ENCODE peak calls at places on chromosomes 6 and 20, in four cellular contexts. J is IMR-90, Y is GM06990, D is HCT116. I is an unnamed sample.

GRCh38 chr6:127518212-127518709 is 874 bp downstream of the MTCL3 start:
- DNase-seq in J (no peak), Y (no peak), D (no peak), I (no peak)

GRCh38 chr20:41204304-41205265 is 67.2 kb downstream of the PLCG1 start:
- DNase-seq in J (no peak), Y (no peak), D (no peak), I (no peak)

GRCh38 chr20:13493143-13493542 is 145.6 kb downstream of the TASP1 start:
- DNase-seq in J (no peak), Y (no peak), D (no peak), I (no peak)

GRCh38 chr6:139990865-139991264 is 616.4 kb upstream of the CITED2 start:
- DNase-seq in J (peak), Y (no peak), D (no peak), I (no peak)

GRCh38 chr6:2843138-2843740 is 1.6 kb upstream of the SERPINB1 start:
- DNase-seq in J (no peak), Y (no peak), D (no peak), I (no peak)

GRCh38 chr6:1842334-1842733 is 232.6 kb downstream of the FOXC1 start:
- DNase-seq in J (no peak), Y (no peak), D (no peak), I (no peak)

GRCh38 chr20:35741892-35742740 is at the start of gene RBM39:
- DNase-seq in J (peak), Y (peak), D (peak), I (peak)

GRCh38 chr6:47262226-47262625 is 47.5 kb downstream of the TNFRSF21 start:
- DNase-seq in J (no peak), Y (no peak), D (no peak), I (no peak)

GRCh38 chr6:52904562-52905279 is 4.8 kb downstream of the GSTA3 start:
- DNase-seq in J (no peak), Y (peak), D (no peak), I (no peak)

DNA sequence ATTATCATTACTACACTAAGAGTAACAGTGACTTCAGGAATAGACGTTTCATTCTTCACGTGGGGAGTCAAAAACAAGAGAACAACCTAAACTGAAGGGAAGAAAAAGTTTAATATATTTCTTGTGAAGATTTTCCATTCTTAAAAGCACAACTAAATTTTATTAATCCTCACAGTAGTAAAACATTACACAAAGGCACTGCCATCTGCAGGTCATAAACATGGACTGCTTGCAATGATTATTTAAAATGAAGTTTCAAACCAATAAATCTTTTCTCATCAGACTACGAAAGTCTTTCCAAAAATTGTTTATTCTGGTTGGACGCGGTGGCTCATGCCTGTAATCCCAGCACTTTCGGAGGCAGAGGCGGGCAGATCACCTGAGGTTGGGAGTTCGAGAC is 2.6 kb downstream of the NCOA5 start:
- DNase-seq in J (peak), Y (no peak), D (no peak), I (no peak)
- TF ChIP-seq CTCF in J (peak), Y (peak), D (peak), I (peak)

DNA sequence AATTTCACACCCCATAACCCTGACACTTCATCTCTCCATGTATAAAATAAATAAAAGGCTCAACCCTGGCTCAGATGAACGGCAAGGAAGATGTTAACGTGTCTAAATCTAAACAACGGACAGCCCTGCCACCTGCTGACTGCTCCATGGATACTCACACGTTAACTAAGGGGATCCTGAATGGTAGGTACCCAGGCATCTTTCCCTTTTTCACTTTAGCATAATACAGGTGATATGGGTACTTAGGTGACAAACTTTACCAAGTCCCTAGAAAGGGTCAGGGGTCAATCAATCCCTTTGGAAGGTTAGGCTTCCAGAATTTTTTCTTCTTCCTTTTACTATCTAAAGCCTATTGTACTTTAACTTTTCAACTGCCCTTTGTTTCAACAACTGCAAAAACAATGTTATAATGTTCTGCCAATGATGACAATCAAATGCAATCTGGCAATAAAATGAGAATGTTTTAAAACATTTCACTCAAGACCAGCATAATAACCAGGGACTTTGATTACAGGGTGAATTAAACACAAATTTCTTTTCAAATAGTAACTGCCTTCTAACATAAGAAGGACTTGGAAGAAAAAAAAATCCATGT is 52.4 kb upstream of the IPCEF1 start:
- DNase-seq in J (peak), Y (no peak), D (no peak), I (peak)
- TF ChIP-seq CTCF in J (peak), Y (no peak), D (peak), I (no peak)

DNA sequence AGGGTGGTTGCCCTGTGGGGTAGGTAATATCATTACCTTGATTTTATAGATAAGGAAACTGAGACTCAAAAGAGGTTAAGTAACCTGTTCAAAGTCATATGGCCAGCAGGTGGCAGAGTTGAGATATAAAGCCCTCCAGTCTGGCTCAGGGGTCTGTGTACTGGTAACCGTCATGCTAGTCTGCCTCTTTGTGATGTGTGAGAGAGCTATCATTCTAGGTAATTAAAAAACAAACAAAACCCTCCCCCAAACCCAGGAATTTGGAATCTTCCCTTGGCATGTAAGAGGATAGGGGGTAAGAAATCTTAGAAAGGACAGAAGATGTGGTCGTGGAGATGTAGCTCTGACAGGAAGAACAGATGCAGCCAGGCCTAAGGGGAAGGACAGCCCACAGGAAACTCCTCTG is 206.0 kb downstream of the CDC5L start:
- DNase-seq in J (peak), Y (no peak), D (peak), I (peak)
- TF ChIP-seq CTCF in J (peak), Y (peak), D (peak), I (peak)

DNA sequence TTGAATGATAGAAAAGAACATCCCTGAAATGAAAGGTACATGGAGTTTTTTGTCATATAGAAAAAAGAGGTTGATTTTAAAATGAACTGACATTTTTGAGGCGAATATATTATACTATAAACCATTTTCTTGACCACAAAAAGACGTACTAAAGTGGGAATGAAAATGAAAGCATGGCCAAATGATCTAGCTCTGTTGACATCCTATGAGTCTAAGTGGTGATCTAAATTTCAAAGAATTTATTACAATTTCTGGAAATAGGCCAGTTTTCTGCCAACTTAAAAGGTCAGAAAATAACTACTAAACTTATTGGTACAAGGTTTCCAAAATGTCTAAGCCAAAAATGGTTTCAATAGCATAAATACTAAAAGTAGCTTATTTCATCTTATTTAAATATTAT is 536.8 kb downstream of the EYS start:
- DNase-seq in J (peak), Y (no peak), D (no peak), I (no peak)
- TF ChIP-seq CTCF in J (no peak), Y (no peak), D (no peak), I (no peak)

GRCh38 chr6:103268335-103268734 is 1591.4 kb downstream of the HACE1 start:
- DNase-seq in J (no peak), Y (no peak), D (no peak), I (no peak)

GRCh38 chr6:103273048-103273447 is 1586.7 kb downstream of the HACE1 start:
- DNase-seq in J (no peak), Y (no peak), D (peak), I (no peak)
- TF ChIP-seq CTCF in J (no peak), Y (no peak), D (peak), I (no peak)

GRCh38 chr6:149446791-149447376 is 37.9 kb downstream of the ZC3H12D start:
- DNase-seq in J (no peak), Y (no peak), D (no peak), I (no peak)
- TF ChIP-seq CTCF in J (no peak), Y (no peak), D (peak), I (no peak)

GRCh38 chr6:135163440-135163738 is 17.7 kb upstream of the MYB start:
- DNase-seq in J (no peak), Y (peak), D (no peak), I (peak)
- TF ChIP-seq CTCF in J (no peak), Y (no peak), D (no peak), I (no peak)

GRCh38 chr6:97060254-97060653 is 135.7 kb downstream of the KLHL32 start:
- DNase-seq in J (no peak), Y (no peak), D (no peak), I (no peak)

GRCh38 chr6:97055743-97056142 is 131.2 kb downstream of the KLHL32 start:
- DNase-seq in J (no peak), Y (no peak), D (no peak), I (no peak)

GRCh38 chr6:97064578-97064977 is 140.1 kb downstream of the KLHL32 start:
- DNase-seq in J (no peak), Y (no peak), D (no peak), I (no peak)

GRCh38 chr6:97053643-97054411 is 129.3 kb downstream of the KLHL32 start:
- DNase-seq in J (peak), Y (no peak), D (peak), I (no peak)

GRCh38 chr6:97059473-97059872 is 134.9 kb downstream of the KLHL32 start:
- DNase-seq in J (peak), Y (peak), D (peak), I (peak)
- TF ChIP-seq CTCF in J (peak), Y (peak), D (peak), I (peak)

DNA sequence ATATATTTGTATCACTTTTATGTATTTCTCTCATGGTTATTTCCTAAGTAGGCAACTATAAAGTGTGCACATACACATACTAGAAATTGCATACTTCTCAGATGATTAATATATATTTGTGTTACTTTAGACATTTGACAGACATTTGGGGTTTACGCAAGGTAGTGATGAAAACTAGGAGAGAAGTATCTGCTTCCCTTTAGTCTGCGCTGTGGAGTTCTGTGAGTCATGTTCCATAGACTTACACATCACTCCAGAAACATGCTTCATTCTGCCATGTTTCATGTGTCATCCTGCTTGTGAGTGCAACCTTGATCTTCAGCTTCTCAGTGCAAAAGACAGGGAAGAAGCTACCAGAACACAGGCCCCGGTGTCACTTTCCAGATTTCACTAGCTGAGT is 200.7 kb upstream of the BMP2 start:
- DNase-seq in J (peak), Y (no peak), D (no peak), I (no peak)
- TF ChIP-seq CTCF in J (no peak), Y (no peak), D (no peak), I (no peak)